ENCODE peak calls at places on chromosomes 6 and 20, in eight cellular contexts. One of them, this sample, is unnamed.

GRCh38 chr20:58514321-58515239 is 619 bp downstream of the APCDD1L start:
- DNase-seq in fibroblast of lung: peak
- DNase-seq in T-helper 2 cell: peak
- DNase-seq in activated CD8-positive, alpha-beta T cell treated with anti-CD3 and anti-CD28 coated beads, Interleukin-2, amount 10 ng/mL, durations not matched to agents 7 days and 5 days: no peak
- DNase-seq in uterus: no peak
- DNase-seq in lower leg skin: no peak
- DNase-seq in T-cell: no peak
- DNase-seq in AG08395: peak
- DNase-seq in this sample: no peak

GRCh38 chr20:49880177-49880576 is 35.2 kb downstream of the SPATA2 start:
- DNase-seq in fibroblast of lung: peak
- DNase-seq in T-helper 2 cell: no peak
- DNase-seq in activated CD8-positive, alpha-beta T cell treated with anti-CD3 and anti-CD28 coated beads, Interleukin-2, amount 10 ng/mL, durations not matched to agents 7 days and 5 days: no peak
- DNase-seq in uterus: no peak
- DNase-seq in lower leg skin: no peak
- DNase-seq in T-cell: no peak
- DNase-seq in AG08395: no peak
- DNase-seq in this sample: no peak

GRCh38 chr6:149138699-149139294 is 178.7 kb upstream of the TAB2 start:
- DNase-seq in fibroblast of lung: no peak
- DNase-seq in T-helper 2 cell: no peak
- DNase-seq in activated CD8-positive, alpha-beta T cell treated with anti-CD3 and anti-CD28 coated beads, Interleukin-2, amount 10 ng/mL, durations not matched to agents 7 days and 5 days: no peak
- DNase-seq in uterus: no peak
- DNase-seq in lower leg skin: no peak
- DNase-seq in T-cell: no peak
- DNase-seq in AG08395: no peak
- DNase-seq in this sample: no peak

GRCh38 chr6:28944412-28945006 is 20.7 kb upstream of the TRIM27 start:
- DNase-seq in fibroblast of lung: peak
- DNase-seq in T-helper 2 cell: peak
- DNase-seq in activated CD8-positive, alpha-beta T cell treated with anti-CD3 and anti-CD28 coated beads, Interleukin-2, amount 10 ng/mL, durations not matched to agents 7 days and 5 days: peak
- DNase-seq in uterus: peak
- DNase-seq in lower leg skin: peak
- DNase-seq in T-cell: no peak
- DNase-seq in AG08395: peak
- DNase-seq in this sample: peak

GRCh38 chr6:111683749-111684267 is 78.1 kb upstream of the TRAF3IP2 start:
- DNase-seq in fibroblast of lung: peak
- DNase-seq in T-helper 2 cell: peak
- DNase-seq in activated CD8-positive, alpha-beta T cell treated with anti-CD3 and anti-CD28 coated beads, Interleukin-2, amount 10 ng/mL, durations not matched to agents 7 days and 5 days: no peak
- DNase-seq in uterus: peak
- DNase-seq in lower leg skin: peak
- DNase-seq in T-cell: no peak
- DNase-seq in AG08395: peak
- DNase-seq in this sample: no peak

GRCh38 chr6:91268941-91269340 is 682.1 kb upstream of the MAP3K7 start:
- DNase-seq in fibroblast of lung: peak
- DNase-seq in T-helper 2 cell: no peak
- DNase-seq in activated CD8-positive, alpha-beta T cell treated with anti-CD3 and anti-CD28 coated beads, Interleukin-2, amount 10 ng/mL, durations not matched to agents 7 days and 5 days: no peak
- DNase-seq in uterus: no peak
- DNase-seq in lower leg skin: no peak
- DNase-seq in T-cell: no peak
- DNase-seq in AG08395: no peak
- DNase-seq in this sample: no peak

GRCh38 chr6:167501831-167502385 is 177.0 kb downstream of the TTLL2 start:
- DNase-seq in fibroblast of lung: no peak
- DNase-seq in T-helper 2 cell: no peak
- DNase-seq in activated CD8-positive, alpha-beta T cell treated with anti-CD3 and anti-CD28 coated beads, Interleukin-2, amount 10 ng/mL, durations not matched to agents 7 days and 5 days: no peak
- DNase-seq in uterus: no peak
- DNase-seq in lower leg skin: no peak
- DNase-seq in T-cell: no peak
- DNase-seq in AG08395: no peak
- DNase-seq in this sample: no peak

GRCh38 chr6:35213824-35214756 is at the start of gene SCUBE3:
- DNase-seq in fibroblast of lung: peak
- DNase-seq in T-helper 2 cell: peak
- DNase-seq in activated CD8-positive, alpha-beta T cell treated with anti-CD3 and anti-CD28 coated beads, Interleukin-2, amount 10 ng/mL, durations not matched to agents 7 days and 5 days: peak
- DNase-seq in uterus: no peak
- DNase-seq in lower leg skin: no peak
- DNase-seq in T-cell: no peak
- DNase-seq in AG08395: peak
- DNase-seq in this sample: peak

GRCh38 chr6:157659536-157660271 is 163.3 kb upstream of the SNX9 start:
- DNase-seq in fibroblast of lung: no peak
- DNase-seq in T-helper 2 cell: no peak
- DNase-seq in activated CD8-positive, alpha-beta T cell treated with anti-CD3 and anti-CD28 coated beads, Interleukin-2, amount 10 ng/mL, durations not matched to agents 7 days and 5 days: no peak
- DNase-seq in uterus: no peak
- DNase-seq in lower leg skin: no peak
- DNase-seq in T-cell: no peak
- DNase-seq in AG08395: no peak
- DNase-seq in this sample: no peak

GRCh38 chr6:82924799-82925535 is 140.7 kb downstream of the UBE3D start:
- DNase-seq in fibroblast of lung: peak
- DNase-seq in T-helper 2 cell: no peak
- DNase-seq in activated CD8-positive, alpha-beta T cell treated with anti-CD3 and anti-CD28 coated beads, Interleukin-2, amount 10 ng/mL, durations not matched to agents 7 days and 5 days: no peak
- DNase-seq in uterus: no peak
- DNase-seq in lower leg skin: no peak
- DNase-seq in T-cell: no peak
- DNase-seq in AG08395: peak
- DNase-seq in this sample: no peak

GRCh38 chr20:52446421-52447231 is 255.0 kb upstream of the ZFP64 start:
- DNase-seq in fibroblast of lung: peak
- DNase-seq in T-helper 2 cell: no peak
- DNase-seq in activated CD8-positive, alpha-beta T cell treated with anti-CD3 and anti-CD28 coated beads, Interleukin-2, amount 10 ng/mL, durations not matched to agents 7 days and 5 days: no peak
- DNase-seq in uterus: no peak
- DNase-seq in lower leg skin: no peak
- DNase-seq in T-cell: no peak
- DNase-seq in AG08395: no peak
- DNase-seq in this sample: no peak

GRCh38 chr6:45423901-45424627 is 46.3 kb upstream of the SUPT3H start:
- DNase-seq in fibroblast of lung: no peak
- DNase-seq in T-helper 2 cell: peak
- DNase-seq in activated CD8-positive, alpha-beta T cell treated with anti-CD3 and anti-CD28 coated beads, Interleukin-2, amount 10 ng/mL, durations not matched to agents 7 days and 5 days: no peak
- DNase-seq in uterus: no peak
- DNase-seq in lower leg skin: no peak
- DNase-seq in T-cell: no peak
- DNase-seq in AG08395: no peak
- DNase-seq in this sample: no peak